ENCODE peak calls at places on chromosomes 6 and 20, in six cellular contexts. U is NCI-H2171 treated with DMSO at 0.1 percent for 48 hours; A is NCI-H187; B is head of caudate nucleus; X is stimulated activated CD8-positive, alpha-beta memory T cell treated with anti-CD3 and anti-CD28 coated beads, Interleukin-4, amount 100 ng/mL, for 4 hours; P is gastrocnemius medialis. K is an unnamed sample.

GRCh38 chr6:44222987-44223470 is 366 bp upstream of the SLC29A1 start:
- DNase-seq in U (peak; percentile 63), A (no peak), B (no peak), X (no peak), P (no peak), K (peak; percentile 69)

GRCh38 chr20:45235995-45236394 is 14.8 kb downstream of the SEMG2 start:
- DNase-seq in U (no peak), A (no peak), B (no peak), X (no peak), P (no peak), K (no peak)

GRCh38 chr20:44138859-44139258 is 48.1 kb downstream of the JPH2 start:
- DNase-seq in U (no peak), A (no peak), B (no peak), X (no peak), P (peak; percentile 72), K (no peak)

GRCh38 chr6:134873500-134874388 is 76.2 kb downstream of the ALDH8A1 start:
- DNase-seq in U (no peak), A (no peak), B (no peak), X (peak; percentile 1), P (no peak), K (no peak)

GRCh38 chr6:111173946-111174345 is 86.6 kb downstream of the SLC16A10 start:
- DNase-seq in U (no peak), A (no peak), B (no peak), X (no peak), P (no peak), K (no peak)

GRCh38 chr20:63553251-63553932 is 567 bp upstream of the FNDC11 start:
- DNase-seq in U (peak; percentile 87), A (peak; percentile 75), B (peak; percentile 14), X (peak; percentile 63), P (peak; percentile 66), K (peak; percentile 84)

GRCh38 chr20:45044084-45044573 is 56.8 kb downstream of the KCNS1 start:
- DNase-seq in U (peak; percentile 75), A (peak; percentile 25), B (peak; percentile 61), X (peak; percentile 2), P (peak; percentile 21), K (peak; percentile 53)

GRCh38 chr6:64497634-64498033 is 862.0 kb downstream of the PHF3 start:
- DNase-seq in U (no peak), A (no peak), B (no peak), X (no peak), P (no peak), K (no peak)

GRCh38 chr20:55667955-55668354 is 337.4 kb downstream of the CBLN4 start:
- DNase-seq in U (no peak), A (no peak), B (no peak), X (no peak), P (no peak), K (peak; percentile 1)

GRCh38 chr6:44177691-44178423 is 19.2 kb downstream of the CAPN11 start:
- DNase-seq in U (no peak), A (no peak), B (no peak), X (no peak), P (peak; percentile 33), K (no peak)

GRCh38 chr6:129731396-129731795 is 21.4 kb upstream of the ARHGAP18 start:
- DNase-seq in U (no peak), A (no peak), B (no peak), X (no peak), P (no peak), K (no peak)

GRCh38 chr6:54586251-54586650 is 260.3 kb upstream of the FAM83B start:
- DNase-seq in U (no peak), A (no peak), B (no peak), X (no peak), P (no peak), K (no peak)

GRCh38 chr6:125277838-125278237 is 23.9 kb downstream of the HDDC2 start:
- DNase-seq in U (peak; percentile 68), A (no peak), B (no peak), X (no peak), P (no peak), K (no peak)

GRCh38 chr20:36147707-36148106 is 6.8 kb upstream of the EPB41L1 start:
- DNase-seq in U (peak; percentile 85), A (no peak), B (no peak), X (no peak), P (no peak), K (no peak)

GRCh38 chr6:108619431-108620197 is 58.9 kb downstream of the FOXO3 start:
- DNase-seq in U (no peak), A (no peak), B (no peak), X (no peak), P (no peak), K (no peak)

GRCh38 chr6:15409301-15410125 is 163.6 kb downstream of the JARID2 start:
- DNase-seq in U (no peak), A (no peak), B (no peak), X (no peak), P (no peak), K (no peak)

GRCh38 chr20:14829897-14830296 is 492.5 kb upstream of the FLRT3 start:
- DNase-seq in U (peak; percentile 82), A (no peak), B (no peak), X (no peak), P (no peak), K (peak; percentile 26)

GRCh38 chr6:35415065-35415880 is 36.9 kb upstream of the FANCE start:
- DNase-seq in U (peak; percentile 19), A (peak; percentile 58), B (peak; percentile 81), X (no peak), P (peak; percentile 78), K (peak; percentile 44)

GRCh38 chr6:52176550-52176949 is 9.6 kb upstream of the IL17A start:
- DNase-seq in U (no peak), A (peak; percentile 78), B (no peak), X (no peak), P (no peak), K (no peak)

GRCh38 chr20:38763616-38764015 is 15.4 kb downstream of the ACTR5 start:
- DNase-seq in U (no peak), A (no peak), B (peak; percentile 18), X (no peak), P (no peak), K (no peak)

GRCh38 chr6:121794630-121795029 is 359.2 kb downstream of the GJA1 start:
- DNase-seq in U (no peak), A (no peak), B (no peak), X (no peak), P (no peak), K (no peak)

GRCh38 chr6:124823240-124824105 is 138.8 kb upstream of the RNF217 start:
- DNase-seq in U (no peak), A (no peak), B (no peak), X (no peak), P (no peak), K (no peak)

GRCh38 chr6:152206072-152206818 is 398.8 kb downstream of the ESR1 start:
- DNase-seq in U (no peak), A (no peak), B (peak; percentile 34), X (no peak), P (peak; percentile 25), K (no peak)

GRCh38 chr6:124888581-124889371 is 73.5 kb upstream of the RNF217 start:
- DNase-seq in U (no peak), A (no peak), B (no peak), X (no peak), P (no peak), K (no peak)

GRCh38 chr20:4100679-4101078 is 85.3 kb upstream of the RNF24 start:
- DNase-seq in U (no peak), A (no peak), B (no peak), X (no peak), P (no peak), K (no peak)

GRCh38 chr6:15874821-15875220 is 212.0 kb upstream of the DTNBP1 start:
- DNase-seq in U (no peak), A (no peak), B (no peak), X (no peak), P (no peak), K (no peak)

GRCh38 chr6:165854061-165854862 is 191.2 kb upstream of the PDE10A start:
- DNase-seq in U (no peak), A (no peak), B (no peak), X (no peak), P (no peak), K (peak; percentile 54)

GRCh38 chr20:18513208-18513607 is 5.5 kb downstream of the SEC23B start:
- DNase-seq in U (no peak), A (no peak), B (no peak), X (no peak), P (no peak), K (no peak)

K was measured in retina.